ENCODE peak calls at places on chromosomes 13 and 19, in six cellular contexts. One of them, this sample, is unnamed.

GRCh38 chr13:27918041-27918917 is 1.5 kb upstream of the PDX1 start:
- DNase-seq in tibial nerve: no peak
- DNase-seq in OCI-LY7: no peak
- DNase-seq in K562: no peak
- DNase-seq in CD8-positive, alpha-beta T cell: no peak
- DNase-seq in psoas muscle: no peak
- DNase-seq in this sample: peak; percentile 61

GRCh38 chr19:55353803-55354697 is 469 bp downstream of the COX6B2 start:
- DNase-seq in CD8-positive, alpha-beta T cell: peak; percentile 70
- DNase-seq in K562: peak; percentile 82
- DNase-seq in tibial nerve: no peak
- DNase-seq in OCI-LY7: peak; percentile 74
- DNase-seq in psoas muscle: no peak
- DNase-seq in this sample: peak; percentile 94

GRCh38 chr13:50685491-50685890 is 158.0 kb downstream of the DLEU7 start:
- DNase-seq in psoas muscle: peak; percentile 75
- DNase-seq in K562: peak; percentile 5
- DNase-seq in CD8-positive, alpha-beta T cell: no peak
- DNase-seq in tibial nerve: peak; percentile 77
- DNase-seq in OCI-LY7: no peak
- DNase-seq in this sample: no peak

GRCh38 chr13:72565893-72566292 is 161.5 kb downstream of the MZT1 start:
- DNase-seq in OCI-LY7: peak; percentile 43
- DNase-seq in tibial nerve: no peak
- DNase-seq in K562: peak; percentile 0
- DNase-seq in psoas muscle: no peak
- DNase-seq in CD8-positive, alpha-beta T cell: no peak
- DNase-seq in this sample: no peak

GRCh38 chr13:25300861-25301346 is 521 bp upstream of the NUP58 start:
- DNase-seq in OCI-LY7: no peak
- DNase-seq in K562: no peak
- DNase-seq in tibial nerve: no peak
- DNase-seq in CD8-positive, alpha-beta T cell: peak; percentile 55
- DNase-seq in psoas muscle: peak; percentile 58
- DNase-seq in this sample: peak; percentile 50

GRCh38 chr13:29733069-29733700 is 117.2 kb downstream of the UBL3 start:
- DNase-seq in CD8-positive, alpha-beta T cell: no peak
- DNase-seq in K562: peak; percentile 2
- DNase-seq in psoas muscle: no peak
- DNase-seq in tibial nerve: no peak
- DNase-seq in OCI-LY7: no peak
- DNase-seq in this sample: no peak

GRCh38 chr19:10829967-10830366 is 6.0 kb downstream of the TMED1 start:
- DNase-seq in psoas muscle: no peak
- DNase-seq in K562: no peak
- DNase-seq in OCI-LY7: no peak
- DNase-seq in CD8-positive, alpha-beta T cell: no peak
- DNase-seq in tibial nerve: no peak
- DNase-seq in this sample: no peak

GRCh38 chr13:43732726-43733125 is 54.0 kb downstream of the ENOX1 start:
- DNase-seq in K562: no peak
- DNase-seq in tibial nerve: no peak
- DNase-seq in OCI-LY7: no peak
- DNase-seq in psoas muscle: no peak
- DNase-seq in CD8-positive, alpha-beta T cell: no peak
- DNase-seq in this sample: no peak

GRCh38 chr19:16022681-16023557 is 53.4 kb upstream of the TPM4 start:
- DNase-seq in K562: no peak
- DNase-seq in OCI-LY7: no peak
- DNase-seq in tibial nerve: no peak
- DNase-seq in psoas muscle: no peak
- DNase-seq in CD8-positive, alpha-beta T cell: no peak
- DNase-seq in this sample: peak; percentile 27

GRCh38 chr19:48713041-48713863 is 6.3 kb downstream of the MAMSTR start:
- DNase-seq in OCI-LY7: peak; percentile 30
- DNase-seq in CD8-positive, alpha-beta T cell: no peak
- DNase-seq in K562: peak; percentile 67
- DNase-seq in tibial nerve: no peak
- DNase-seq in psoas muscle: peak; percentile 53
- DNase-seq in this sample: peak; percentile 88

GRCh38 chr19:43763473-43763939 is 8.7 kb upstream of the SMG9 start:
- DNase-seq in tibial nerve: no peak
- DNase-seq in K562: peak; percentile 38
- DNase-seq in OCI-LY7: no peak
- DNase-seq in CD8-positive, alpha-beta T cell: no peak
- DNase-seq in psoas muscle: no peak
- DNase-seq in this sample: no peak

GRCh38 chr19:30471441-30471840 is 99.3 kb downstream of the ZNF536 start:
- DNase-seq in OCI-LY7: no peak
- DNase-seq in tibial nerve: no peak
- DNase-seq in K562: no peak
- DNase-seq in CD8-positive, alpha-beta T cell: no peak
- DNase-seq in psoas muscle: no peak
- DNase-seq in this sample: no peak

GRCh38 chr13:20190481-20191310 is 2.0 kb downstream of the GJB2 start:
- DNase-seq in tibial nerve: no peak
- DNase-seq in CD8-positive, alpha-beta T cell: no peak
- DNase-seq in K562: no peak
- DNase-seq in OCI-LY7: no peak
- DNase-seq in psoas muscle: no peak
- DNase-seq in this sample: no peak

GRCh38 chr13:20495087-20496023 is 30.3 kb downstream of the CRYL1 start:
- DNase-seq in K562: peak; percentile 57
- DNase-seq in OCI-LY7: peak; percentile 69
- DNase-seq in CD8-positive, alpha-beta T cell: peak; percentile 75
- DNase-seq in psoas muscle: no peak
- DNase-seq in tibial nerve: peak; percentile 91
- DNase-seq in this sample: peak; percentile 83

GRCh38 chr19:16457195-16457953 is 14.4 kb downstream of the EPS15L1 start:
- DNase-seq in CD8-positive, alpha-beta T cell: no peak
- DNase-seq in psoas muscle: peak; percentile 76
- DNase-seq in OCI-LY7: no peak
- DNase-seq in K562: no peak
- DNase-seq in tibial nerve: no peak
- DNase-seq in this sample: peak; percentile 67

GRCh38 chr19:14318873-14319272 is 62.4 kb upstream of the ADGRE5 start:
- DNase-seq in CD8-positive, alpha-beta T cell: no peak
- DNase-seq in OCI-LY7: no peak
- DNase-seq in tibial nerve: no peak
- DNase-seq in psoas muscle: peak; percentile 51
- DNase-seq in K562: peak; percentile 67
- DNase-seq in this sample: peak; percentile 81
- H3K4me3 ChIP-seq in CD8-positive, alpha-beta T cell: no peak overlapping the region
- H3K4me3 ChIP-seq in OCI-LY7: no peak overlapping the region
- H3K4me3 ChIP-seq in tibial nerve: no peak overlapping the region
- H3K4me3 ChIP-seq in psoas muscle: no peak overlapping the region
- H3K4me3 ChIP-seq in K562: no peak overlapping the region
- H3K4me3 ChIP-seq in this sample: no peak overlapping the region

GRCh38 chr19:57350877-57351805 is at the start of gene ZNF304:
- DNase-seq in CD8-positive, alpha-beta T cell: peak; percentile 85
- DNase-seq in K562: peak; percentile 95
- DNase-seq in psoas muscle: peak; percentile 96
- DNase-seq in tibial nerve: peak; percentile 87
- DNase-seq in OCI-LY7: peak; percentile 93
- DNase-seq in this sample: peak; percentile 97

GRCh38 chr19:57355916-57356315 is 4.8 kb downstream of the ZNF304 start:
- DNase-seq in tibial nerve: no peak
- DNase-seq in K562: no peak
- DNase-seq in CD8-positive, alpha-beta T cell: no peak
- DNase-seq in psoas muscle: no peak
- DNase-seq in OCI-LY7: no peak
- DNase-seq in this sample: no peak

GRCh38 chr19:57357406-57357805 is 5.9 kb upstream of the TRAPPC2B start:
- DNase-seq in tibial nerve: no peak
- DNase-seq in CD8-positive, alpha-beta T cell: no peak
- DNase-seq in psoas muscle: no peak
- DNase-seq in OCI-LY7: no peak
- DNase-seq in K562: no peak
- DNase-seq in this sample: no peak

GRCh38 chr19:57348136-57348535 is 2.9 kb upstream of the ZNF304 start:
- DNase-seq in K562: no peak
- DNase-seq in psoas muscle: no peak
- DNase-seq in CD8-positive, alpha-beta T cell: no peak
- DNase-seq in OCI-LY7: no peak
- DNase-seq in tibial nerve: no peak
- DNase-seq in this sample: no peak

DNA sequence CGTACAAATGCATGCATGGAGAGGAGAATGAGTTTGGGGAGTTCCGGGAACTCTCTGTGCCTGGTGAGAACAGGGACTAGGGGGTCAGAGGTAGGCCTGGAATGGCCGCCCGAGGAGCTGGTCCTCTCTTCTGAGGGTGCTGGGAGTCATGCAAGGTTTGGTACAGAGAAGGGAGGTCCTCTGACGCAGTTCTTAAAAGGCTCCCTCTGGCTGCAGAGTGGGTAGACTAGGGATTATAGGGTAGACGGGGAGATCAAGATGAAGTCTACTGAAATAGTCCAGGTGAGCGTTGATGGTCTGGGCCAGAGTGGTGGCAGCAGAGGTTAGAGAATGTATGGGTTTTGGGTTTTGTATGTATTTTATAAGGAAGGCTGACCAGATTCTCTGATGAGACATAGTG is 796 bp downstream of the ZNF304 start:
- DNase-seq in OCI-LY7: no peak
- DNase-seq in K562: peak; percentile 20
- DNase-seq in CD8-positive, alpha-beta T cell: no peak
- DNase-seq in psoas muscle: no peak
- DNase-seq in tibial nerve: no peak
- DNase-seq in this sample: no peak
- H3K4me1 ChIP-seq in OCI-LY7: peaks cover 14% of the 10 kb centered on the region
- H3K4me1 ChIP-seq in K562: peaks cover 7% of the 10 kb centered on the region
- H3K4me1 ChIP-seq in CD8-positive, alpha-beta T cell: peaks cover 13% of the 10 kb centered on the region
- H3K4me1 ChIP-seq in psoas muscle: peaks cover 14% of the 10 kb centered on the region
- H3K4me1 ChIP-seq in tibial nerve: peaks cover 16% of the 10 kb centered on the region
- H3K4me1 ChIP-seq in this sample: no peaks in the 10 kb centered on the region

GRCh38 chr13:98176777-98177608 is at the start of gene RNF113B:
- DNase-seq in CD8-positive, alpha-beta T cell: no peak
- DNase-seq in tibial nerve: no peak
- DNase-seq in psoas muscle: no peak
- DNase-seq in OCI-LY7: no peak
- DNase-seq in K562: peak; percentile 1
- DNase-seq in this sample: no peak
- H3K4me3 ChIP-seq in CD8-positive, alpha-beta T cell: no peak within 1 kb of the TSS
- H3K4me3 ChIP-seq in tibial nerve: no peak within 1 kb of the TSS
- H3K4me3 ChIP-seq in psoas muscle: no peak within 1 kb of the TSS
- H3K4me3 ChIP-seq in OCI-LY7: no peak within 1 kb of the TSS
- H3K4me3 ChIP-seq in K562: no peak within 1 kb of the TSS
- H3K4me3 ChIP-seq in this sample: no peak within 1 kb of the TSS

GRCh38 chr19:47097396-47098217 is 16.0 kb downstream of the ZC3H4 start:
- DNase-seq in OCI-LY7: no peak
- DNase-seq in K562: no peak
- DNase-seq in psoas muscle: peak; percentile 84
- DNase-seq in tibial nerve: peak; percentile 30
- DNase-seq in CD8-positive, alpha-beta T cell: no peak
- DNase-seq in this sample: peak; percentile 49
- H3K4me1 ChIP-seq in OCI-LY7: no peaks in the 10 kb centered on the region
- H3K4me1 ChIP-seq in K562: peaks cover 33% of the 10 kb centered on the region
- H3K4me1 ChIP-seq in psoas muscle: peaks cover 77% of the 10 kb centered on the region
- H3K4me1 ChIP-seq in tibial nerve: peaks cover 57% of the 10 kb centered on the region
- H3K4me1 ChIP-seq in CD8-positive, alpha-beta T cell: peaks cover 26% of the 10 kb centered on the region
- H3K4me1 ChIP-seq in this sample: no peaks in the 10 kb centered on the region

GRCh38 chr13:112760931-112761330 is 71.1 kb downstream of the ATP11A start:
- DNase-seq in CD8-positive, alpha-beta T cell: no peak
- DNase-seq in OCI-LY7: no peak
- DNase-seq in K562: no peak
- DNase-seq in psoas muscle: no peak
- DNase-seq in tibial nerve: no peak
- DNase-seq in this sample: no peak
- H3K4me3 ChIP-seq in CD8-positive, alpha-beta T cell: no peak overlapping the region
- H3K4me3 ChIP-seq in OCI-LY7: no peak overlapping the region
- H3K4me3 ChIP-seq in K562: no peak overlapping the region
- H3K4me3 ChIP-seq in psoas muscle: peak overlapping the region; percentile 30
- H3K4me3 ChIP-seq in tibial nerve: no peak overlapping the region
- H3K4me3 ChIP-seq in this sample: no peak overlapping the region

DNA sequence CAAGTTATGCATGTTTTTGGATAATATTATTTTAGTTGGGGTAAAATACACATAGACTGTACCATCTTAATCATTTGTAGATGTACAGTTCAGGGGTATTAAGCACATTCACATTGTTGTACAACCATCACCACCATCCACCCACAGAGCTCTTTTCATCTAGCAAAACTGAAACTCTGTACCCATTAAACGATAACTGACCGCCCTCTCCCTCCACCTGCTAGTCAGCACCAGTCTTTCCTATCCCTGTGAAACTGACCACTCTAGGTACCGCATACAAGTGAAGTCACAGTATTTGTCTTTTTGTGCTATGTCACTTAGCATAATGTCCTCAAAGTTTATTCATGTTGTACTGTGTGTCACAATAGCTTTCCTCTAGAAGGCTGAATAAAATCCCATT is 60.2 kb upstream of the GTF2F2 start:
- DNase-seq in tibial nerve: no peak
- DNase-seq in K562: no peak
- DNase-seq in CD8-positive, alpha-beta T cell: no peak
- DNase-seq in OCI-LY7: no peak
- DNase-seq in psoas muscle: no peak
- DNase-seq in this sample: no peak
- H3K4me1 ChIP-seq in tibial nerve: peaks cover 12% of the 10 kb centered on the region
- H3K4me1 ChIP-seq in K562: no peaks in the 10 kb centered on the region
- H3K4me1 ChIP-seq in CD8-positive, alpha-beta T cell: no peaks in the 10 kb centered on the region
- H3K4me1 ChIP-seq in OCI-LY7: no peaks in the 10 kb centered on the region
- H3K4me1 ChIP-seq in psoas muscle: no peaks in the 10 kb centered on the region
- H3K4me1 ChIP-seq in this sample: peaks cover 7% of the 10 kb centered on the region

GRCh38 chr13:48457578-48458242 is 44.8 kb upstream of the LPAR6 start:
- DNase-seq in tibial nerve: no peak
- DNase-seq in K562: no peak
- DNase-seq in psoas muscle: peak; percentile 43
- DNase-seq in OCI-LY7: no peak
- DNase-seq in CD8-positive, alpha-beta T cell: no peak
- DNase-seq in this sample: no peak
- H3K4me3 ChIP-seq in tibial nerve: no peak overlapping the region
- H3K4me3 ChIP-seq in K562: no peak overlapping the region
- H3K4me3 ChIP-seq in psoas muscle: no peak overlapping the region
- H3K4me3 ChIP-seq in OCI-LY7: no peak overlapping the region
- H3K4me3 ChIP-seq in CD8-positive, alpha-beta T cell: no peak overlapping the region
- H3K4me3 ChIP-seq in this sample: no peak overlapping the region

DNA sequence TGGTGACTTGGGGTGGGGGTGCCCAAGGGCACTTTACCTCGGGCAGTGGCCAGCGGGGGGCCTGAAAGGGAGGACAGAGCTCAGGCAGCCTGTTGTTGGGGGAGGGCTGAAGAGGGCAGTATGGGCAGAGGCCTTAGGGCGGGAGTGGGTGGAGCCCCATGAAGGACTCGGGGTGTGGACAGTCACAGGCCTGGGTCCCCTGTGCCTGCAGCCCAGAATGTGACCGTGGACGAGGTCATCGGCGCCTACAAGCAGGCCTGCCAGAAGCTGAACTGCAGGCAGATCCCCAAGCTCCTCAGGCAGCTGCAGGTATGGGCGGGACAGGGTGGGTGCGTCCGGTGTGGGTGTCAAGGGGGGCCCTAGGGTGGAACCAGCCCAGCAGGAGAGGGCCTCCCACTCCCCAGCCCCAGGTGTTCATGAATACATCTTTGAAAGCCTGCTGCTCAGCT is 22.5 kb downstream of the NKPD1 start:
- DNase-seq in K562: peak; percentile 20
- DNase-seq in OCI-LY7: peak; percentile 78
- DNase-seq in CD8-positive, alpha-beta T cell: no peak
- DNase-seq in tibial nerve: no peak
- DNase-seq in psoas muscle: no peak
- DNase-seq in this sample: no peak
- H3K4me1 ChIP-seq in K562: peaks cover 48% of the 10 kb centered on the region
- H3K4me1 ChIP-seq in OCI-LY7: peaks cover 66% of the 10 kb centered on the region
- H3K4me1 ChIP-seq in CD8-positive, alpha-beta T cell: no peaks in the 10 kb centered on the region
- H3K4me1 ChIP-seq in tibial nerve: peaks cover 7% of the 10 kb centered on the region
- H3K4me1 ChIP-seq in psoas muscle: peaks cover 4% of the 10 kb centered on the region
- H3K4me1 ChIP-seq in this sample: no peaks in the 10 kb centered on the region

GRCh38 chr13:40622246-40622645 is 44.2 kb downstream of the FOXO1 start:
- DNase-seq in tibial nerve: no peak
- DNase-seq in OCI-LY7: no peak
- DNase-seq in K562: no peak
- DNase-seq in CD8-positive, alpha-beta T cell: no peak
- DNase-seq in psoas muscle: no peak
- DNase-seq in this sample: no peak
- H3K4me3 ChIP-seq in tibial nerve: no peak overlapping the region
- H3K4me3 ChIP-seq in OCI-LY7: no peak overlapping the region
- H3K4me3 ChIP-seq in K562: no peak overlapping the region
- H3K4me3 ChIP-seq in CD8-positive, alpha-beta T cell: no peak overlapping the region
- H3K4me3 ChIP-seq in psoas muscle: no peak overlapping the region
- H3K4me3 ChIP-seq in this sample: peak overlapping the region; percentile 20